ENCODE peak calls at places on chromosomes 4 and X, in five cellular contexts. G is NCI-H1105 treated with DMSO at 0.1 percent for 48 hours; O is activated naive CD4-positive, alpha-beta T cell; D is NCI-H460; S is Calu3. Q is an unnamed sample.

GRCh38 chrX:123626962-123627361 is 105.9 kb downstream of the THOC2 start:
- DNase-seq in G (no peak), O (no peak), D (no peak), S (no peak), Q (no peak)

GRCh38 chr4:32560306-32560705 is 1840.1 kb downstream of the PCDH7 start:
- DNase-seq in G (peak; percentile 56), O (no peak), D (no peak), S (no peak), Q (no peak)

GRCh38 chrX:150704030-150704613 is 10.9 kb downstream of the MTMR1 start:
- DNase-seq in G (no peak), O (no peak), D (no peak), S (peak; percentile 45), Q (no peak)

GRCh38 chrX:39204945-39205344 is 403.7 kb downstream of the MID1IP1 start:
- DNase-seq in G (no peak), O (no peak), D (no peak), S (no peak), Q (no peak)

GRCh38 chr4:8009710-8010534 is 70.3 kb upstream of the AFAP1 start:
- DNase-seq in G (no peak), O (no peak), D (no peak), S (no peak), Q (no peak)

GRCh38 chrX:151402719-151403390 is 5.8 kb downstream of the VMA21 start:
- DNase-seq in G (peak; percentile 32), O (no peak), D (no peak), S (no peak), Q (no peak)

GRCh38 chrX:129540725-129541184 is 696 bp downstream of the OCRL start:
- DNase-seq in G (peak; percentile 3), O (no peak), D (no peak), S (peak; percentile 22), Q (no peak)

GRCh38 chr4:135838889-135839288 is 1637.3 kb upstream of the PABPC4L start:
- DNase-seq in G (no peak), O (no peak), D (peak; percentile 6), S (no peak), Q (no peak)